ENCODE peak calls at places on chromosome 10, in nine cellular contexts. G, Q, W, Z, S, U, P, D and E are unnamed samples.

GRCh38 chr10:100653957-100654834 is 91.2 kb upstream of the PAX2 start:
- DNase-seq in G (no peak), Q (no peak), W (no peak), Z (no peak), S (no peak), U (no peak), P (no peak), D (no peak), E (no peak)

GRCh38 chr10:12321641-12322040 is 27.7 kb upstream of the CAMK1D start:
- DNase-seq in G (no peak), Q (no peak), W (no peak), Z (no peak), S (no peak), U (no peak), P (no peak), D (no peak), E (no peak)

GRCh38 chr10:47361293-47361692 is 13.1 kb downstream of the RBP3 start:
- DNase-seq in G (peak; percentile 34), Q (peak; percentile 79), W (peak; percentile 35), Z (peak; percentile 44), S (no peak), U (peak; percentile 10), P (no peak), D (peak; percentile 38), E (no peak)

GRCh38 chr10:128001886-128002285 is 95.0 kb downstream of the PTPRE start:
- DNase-seq in G (no peak), Q (no peak), W (no peak), Z (no peak), S (no peak), U (no peak), P (peak; percentile 44), D (no peak), E (no peak)

GRCh38 chr10:71618598-71618997 is 101.0 kb downstream of the C10orf105 start:
- DNase-seq in G (no peak), Q (no peak), W (no peak), Z (no peak), S (no peak), U (no peak), P (no peak), D (no peak), E (no peak)

GRCh38 chr10:689433-690226 is at the start of gene DIP2C:
- DNase-seq in G (peak; percentile 67), Q (no peak), W (peak; percentile 62), Z (no peak), S (peak; percentile 41), U (peak; percentile 16), P (peak; percentile 92), D (peak; percentile 71), E (peak; percentile 80)

GRCh38 chr10:78774999-78775711 is 293.6 kb upstream of the ZMIZ1 start:
- DNase-seq in G (no peak), Q (no peak), W (no peak), Z (no peak), S (peak; percentile 33), U (peak; percentile 85), P (no peak), D (peak; percentile 54), E (peak; percentile 75)

GRCh38 chr10:44989621-44990301 is 11.0 kb upstream of the ZNF22 start:
- DNase-seq in G (no peak), Q (no peak), W (no peak), Z (no peak), S (peak; percentile 9), U (no peak), P (peak; percentile 55), D (no peak), E (peak; percentile 27)

GRCh38 chr10:43135656-43136055 is 2.6 kb upstream of the CSGALNACT2 start:
- DNase-seq in G (no peak), Q (no peak), W (no peak), Z (no peak), S (no peak), U (no peak), P (no peak), D (no peak), E (no peak)

GRCh38 chr10:71740069-71740468 is 20.5 kb upstream of the C10orf105 start:
- DNase-seq in G (peak; percentile 49), Q (no peak), W (no peak), Z (no peak), S (peak; percentile 61), U (no peak), P (no peak), D (no peak), E (no peak)

GRCh38 chr10:66982792-66983481 is 57.1 kb downstream of the LRRTM3 start:
- DNase-seq in G (no peak), Q (no peak), W (no peak), Z (no peak), S (no peak), U (no peak), P (no peak), D (no peak), E (no peak)

DNA sequence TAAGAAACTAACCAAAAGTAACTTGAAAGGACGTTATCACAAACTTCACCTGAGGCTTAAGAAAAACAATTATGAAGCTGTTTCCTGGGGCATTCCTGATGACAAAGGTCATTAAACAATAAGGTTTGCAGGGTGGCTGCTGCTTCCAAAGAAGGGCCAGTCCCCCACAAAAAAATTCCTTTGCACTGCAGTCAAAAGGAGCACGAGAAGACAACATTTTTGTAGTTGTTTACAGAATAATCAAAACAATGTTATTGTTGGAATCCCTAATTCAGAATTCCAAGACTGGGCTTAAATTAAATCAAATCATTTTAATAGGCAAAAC is 398 bp upstream of the USP54 start:
- DNase-seq in G (no peak), Q (no peak), W (peak; percentile 26), Z (peak; percentile 7), S (no peak), U (peak; percentile 45), P (no peak), D (no peak), E (no peak)
- H3K4me3 ChIP-seq in G (no peak overlapping the region), Q (no peak overlapping the region), W (peak overlapping the region; percentile 11), Z (no peak overlapping the region), S (peak overlapping the region; percentile 18), U (peak overlapping the region; percentile 34), P (no peak overlapping the region), D (no peak overlapping the region), E (no peak overlapping the region)

DNA sequence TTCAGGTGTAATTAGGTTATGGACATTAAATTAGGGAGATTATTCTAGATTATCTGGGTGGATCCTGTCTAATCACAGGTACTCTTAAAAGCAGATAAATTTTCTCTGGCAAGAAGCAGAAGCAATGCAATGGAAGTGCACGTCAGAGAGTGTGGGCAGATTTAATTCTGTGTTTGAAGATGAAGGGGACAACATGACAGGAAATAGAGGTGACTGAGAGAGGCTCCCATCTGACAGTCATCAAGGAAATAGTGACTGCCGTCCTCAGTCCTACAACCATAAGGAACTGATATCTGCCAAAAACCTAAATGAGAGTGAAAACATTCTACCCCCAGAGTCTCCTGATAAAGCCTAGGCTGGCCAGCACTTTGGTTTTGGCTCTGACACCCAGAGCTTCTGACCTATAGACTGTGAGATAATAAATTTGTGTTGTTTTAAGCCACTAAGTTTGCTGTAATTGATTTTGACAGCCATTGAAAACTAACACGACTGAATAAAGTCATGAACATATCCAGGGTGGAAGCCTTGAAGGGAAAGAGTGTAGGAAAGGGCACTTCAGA is 30.5 kb upstream of the DDX50 start:
- DNase-seq in G (no peak), Q (no peak), W (no peak), Z (no peak), S (no peak), U (no peak), P (no peak), D (no peak), E (no peak)
- TF ChIP-seq EP300 in G (no peak), Q (no peak), W (no peak), Z (no peak), S (no peak), U (no peak), P (no peak), D (no peak), E (no peak)

DNA sequence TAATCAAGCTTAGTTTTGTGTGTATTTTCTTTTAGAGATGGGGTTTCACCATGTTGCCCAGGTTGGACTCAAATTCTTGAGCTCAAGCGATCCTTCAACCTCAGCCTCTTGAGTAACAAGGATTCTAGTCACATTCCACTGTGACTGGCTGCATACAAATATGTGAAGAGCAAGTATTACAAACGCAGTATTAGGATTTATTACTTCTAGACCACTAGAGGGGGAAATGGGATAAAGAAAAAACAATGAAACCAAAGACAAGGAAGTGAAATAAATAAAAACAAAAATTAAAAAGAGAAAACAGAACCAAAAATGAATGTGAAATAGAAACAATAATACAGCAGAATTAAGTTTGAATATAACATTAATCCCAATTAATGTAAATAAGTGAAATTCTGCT is 308.7 kb downstream of the ANKRD30A start:
- DNase-seq in G (no peak), Q (no peak), W (peak; percentile 70), Z (no peak), S (no peak), U (no peak), P (no peak), D (no peak), E (no peak)
- H3K9me3 ChIP-seq in G (no peaks in the 10 kb centered on the region), Q (no peaks in the 10 kb centered on the region), W (no peaks in the 10 kb centered on the region), Z (peaks cover 75% of the 10 kb centered on the region), S (no peaks in the 10 kb centered on the region), U (no peaks in the 10 kb centered on the region), P (no peaks in the 10 kb centered on the region), D (no peaks in the 10 kb centered on the region), E (no peaks in the 10 kb centered on the region)

DNA sequence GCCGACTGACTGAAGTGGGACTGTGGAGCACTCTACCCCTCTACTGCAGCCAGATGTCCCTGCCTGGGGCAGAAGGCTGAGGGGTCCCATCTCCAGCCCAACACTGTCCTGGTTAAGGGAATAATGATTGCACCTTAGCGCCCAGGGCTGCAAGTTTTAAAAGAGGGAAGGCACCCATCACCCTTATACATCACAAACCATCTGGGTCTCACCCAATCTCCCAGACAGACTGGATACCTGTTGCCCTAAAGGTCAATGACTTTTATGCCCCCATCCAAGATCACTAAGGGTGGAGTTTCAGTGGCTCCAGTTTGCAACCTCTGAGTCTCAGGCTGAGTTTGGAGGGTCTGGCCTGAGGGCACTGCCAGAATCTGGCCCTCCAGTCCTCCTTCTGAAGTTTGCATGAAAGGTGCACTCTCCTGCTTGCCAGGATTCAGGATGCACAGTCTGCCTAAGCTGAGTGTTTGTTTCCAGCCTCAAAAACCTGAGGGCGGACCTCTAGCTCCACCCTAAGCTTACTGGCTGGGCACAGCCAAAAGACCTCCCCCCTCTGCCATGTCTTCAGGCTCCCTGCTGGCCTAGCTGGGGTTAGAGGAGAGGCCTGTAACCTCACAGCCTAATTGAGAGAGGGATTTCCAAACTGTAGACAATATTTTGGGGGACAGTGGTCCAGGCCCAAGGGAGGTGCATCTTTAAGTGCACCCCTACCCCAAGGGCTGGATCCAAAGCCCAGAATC is 2.5 kb upstream of the EMX2 start:
- DNase-seq in G (no peak), Q (no peak), W (no peak), Z (no peak), S (no peak), U (no peak), P (no peak), D (no peak), E (no peak)
- H3K4me3 ChIP-seq in G (no peak overlapping the region), Q (no peak overlapping the region), W (no peak overlapping the region), Z (no peak overlapping the region), S (no peak overlapping the region), U (no peak overlapping the region), P (no peak overlapping the region), D (no peak overlapping the region), E (peak overlapping the region; percentile 84)